ENCODE peak calls at places on chromosomes 11 and 22, in nine cellular contexts. I, B, D, S, M, R, H, G and X are unnamed samples.

GRCh38 chr22:47065756-47066615 is 303.5 kb downstream of the TBC1D22A start:
- DNase-seq in I (no peak), B (no peak), D (no peak), S (no peak), M (no peak), R (no peak), H (peak; percentile 89), G (no peak), X (no peak)

GRCh38 chr11:118046051-118046963 is 30.6 kb upstream of the TMPRSS4 start:
- DNase-seq in I (no peak), B (no peak), D (no peak), S (no peak), M (no peak), R (no peak), H (no peak), G (no peak), X (no peak)

GRCh38 chr22:33188316-33188715 is 130.1 kb upstream of the SYN3 start:
- DNase-seq in I (no peak), B (no peak), D (no peak), S (no peak), M (no peak), R (no peak), H (no peak), G (no peak), X (no peak)

GRCh38 chr11:128694618-128695481 is 978 bp downstream of the FLI1 start:
- DNase-seq in I (peak; percentile 70), B (peak; percentile 35), D (peak; percentile 57), S (no peak), M (no peak), R (no peak), H (peak; percentile 51), G (peak; percentile 51), X (no peak)

GRCh38 chr11:19679952-19680823 is 32.4 kb upstream of the NAV2 start:
- DNase-seq in I (peak; percentile 79), B (peak; percentile 98), D (no peak), S (peak; percentile 75), M (peak; percentile 81), R (peak; percentile 91), H (peak; percentile 97), G (peak; percentile 94), X (peak; percentile 89)

GRCh38 chr22:43446881-43447280 is 35.1 kb downstream of the MPPED1 start:
- DNase-seq in I (no peak), B (no peak), D (no peak), S (no peak), M (peak; percentile 24), R (no peak), H (no peak), G (no peak), X (no peak)

GRCh38 chr11:73274722-73275380 is 2.7 kb downstream of the P2RY6 start:
- DNase-seq in I (no peak), B (no peak), D (no peak), S (no peak), M (no peak), R (no peak), H (no peak), G (no peak), X (no peak)

GRCh38 chr11:833114-833791 is 501 bp downstream of the CD151 start:
- DNase-seq in I (peak; percentile 73), B (no peak), D (peak; percentile 72), S (no peak), M (peak; percentile 55), R (peak; percentile 68), H (peak; percentile 60), G (peak; percentile 86), X (no peak)

GRCh38 chr11:5507586-5508305 is 2.0 kb downstream of the UBQLN3 start:
- DNase-seq in I (no peak), B (no peak), D (no peak), S (no peak), M (no peak), R (no peak), H (no peak), G (no peak), X (no peak)

GRCh38 chr11:1746516-1746931 is 3.9 kb downstream of the IFITM10 start:
- DNase-seq in I (no peak), B (no peak), D (no peak), S (no peak), M (no peak), R (peak; percentile 71), H (no peak), G (no peak), X (no peak)

GRCh38 chr22:46036558-46037408 is 59.8 kb upstream of the WNT7B start:
- DNase-seq in I (no peak), B (no peak), D (no peak), S (no peak), M (peak; percentile 52), R (no peak), H (peak; percentile 33), G (no peak), X (no peak)

GRCh38 chr11:120877746-120878365 is 146.0 kb upstream of the TBCEL start:
- DNase-seq in I (no peak), B (no peak), D (no peak), S (no peak), M (no peak), R (no peak), H (no peak), G (no peak), X (no peak)

GRCh38 chr11:82974135-82974534 is 72.6 kb downstream of the DDIAS start:
- DNase-seq in I (no peak), B (no peak), D (no peak), S (no peak), M (no peak), R (no peak), H (no peak), G (no peak), X (no peak)

DNA sequence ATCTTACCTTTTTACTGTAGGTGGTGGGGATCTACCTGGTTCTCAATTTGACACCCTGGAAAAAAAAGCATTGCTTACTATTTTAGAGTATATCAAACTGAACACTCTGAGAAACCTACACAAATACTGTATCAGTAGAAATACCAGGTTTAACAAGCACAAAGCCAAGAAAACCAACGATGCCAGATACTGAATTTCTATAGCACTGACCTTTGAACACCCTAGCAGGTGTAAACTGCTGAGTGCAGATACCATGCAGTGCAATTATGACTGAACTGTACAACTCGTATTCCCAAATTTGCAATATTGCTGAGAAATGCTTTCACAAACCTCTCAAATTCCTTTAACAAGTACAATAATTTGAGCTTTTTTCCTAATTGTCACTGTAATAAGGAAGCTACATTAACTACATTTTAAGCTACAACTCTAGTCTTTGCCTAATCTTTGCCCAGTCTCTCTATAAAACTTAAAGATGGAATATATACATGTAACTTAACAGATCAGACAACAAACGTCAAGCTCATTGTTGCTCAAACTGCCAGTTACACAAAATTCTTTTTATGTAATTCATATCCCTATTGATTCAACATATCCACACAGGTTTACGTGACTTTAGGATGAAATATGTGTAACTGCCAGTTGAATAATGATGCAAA is 8.9 kb downstream of the TAF1D start:
- DNase-seq in I (no peak), B (no peak), D (no peak), S (no peak), M (no peak), R (no peak), H (no peak), G (no peak), X (no peak)
- TF ChIP-seq CTCF in I (no peak), B (no peak), D (no peak), S (no peak), M (no peak), R (no peak), H (no peak), G (no peak), X (no peak)

DNA sequence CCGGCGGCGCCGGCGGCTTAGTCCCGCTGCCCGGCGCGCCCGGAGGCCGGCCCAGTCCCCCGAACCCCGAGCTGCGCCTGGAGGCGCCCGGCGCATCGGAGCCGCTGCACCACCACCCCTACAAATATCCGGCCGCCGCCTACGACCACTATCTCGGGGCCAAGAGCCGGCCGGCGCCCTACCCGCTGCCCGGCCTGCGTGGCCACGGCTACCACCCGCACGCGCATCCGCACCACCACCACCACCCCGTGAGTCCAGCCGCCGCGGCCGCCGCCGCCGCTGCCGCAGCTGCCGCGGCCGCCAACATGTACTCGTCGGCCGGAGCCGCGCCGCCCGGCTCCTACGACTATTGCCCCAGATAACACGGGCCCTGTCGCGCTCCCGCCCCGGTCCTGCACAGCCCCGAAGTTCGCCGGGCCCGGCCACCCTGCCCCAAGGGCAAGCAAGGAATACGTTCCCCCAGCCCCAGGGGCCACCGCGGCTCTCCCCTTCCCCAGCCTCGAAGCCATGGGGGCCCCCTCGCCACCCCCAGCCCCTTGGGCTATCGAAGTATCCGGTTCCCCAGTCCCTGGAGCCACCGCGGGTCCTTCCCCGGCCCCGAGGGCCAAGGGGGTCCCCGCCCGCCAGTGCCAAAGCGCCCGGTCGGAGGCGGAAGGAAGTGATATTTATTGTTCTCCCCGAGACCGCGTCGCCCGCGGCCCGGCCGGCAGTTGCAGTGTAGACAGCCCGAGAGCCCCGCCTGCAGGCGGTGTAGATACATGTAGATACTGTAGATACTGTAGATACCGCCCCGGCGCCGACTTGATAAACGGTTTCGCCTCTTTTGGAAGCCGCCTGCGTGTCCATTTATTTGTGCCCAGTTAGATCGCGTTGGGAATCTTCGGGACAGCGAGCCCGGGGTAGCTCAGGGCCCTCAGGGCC is 6.2 kb downstream of the TBX1 start:
- DNase-seq in I (peak; percentile 81), B (no peak), D (peak; percentile 73), S (no peak), M (peak; percentile 75), R (peak; percentile 50), H (no peak), G (no peak), X (no peak)
- TF ChIP-seq CTCF in I (peak; percentile 25), B (peak; percentile 20), D (peak; percentile 24), S (no peak), M (peak; percentile 50), R (no peak), H (peak; percentile 29), G (no peak), X (no peak)

DNA sequence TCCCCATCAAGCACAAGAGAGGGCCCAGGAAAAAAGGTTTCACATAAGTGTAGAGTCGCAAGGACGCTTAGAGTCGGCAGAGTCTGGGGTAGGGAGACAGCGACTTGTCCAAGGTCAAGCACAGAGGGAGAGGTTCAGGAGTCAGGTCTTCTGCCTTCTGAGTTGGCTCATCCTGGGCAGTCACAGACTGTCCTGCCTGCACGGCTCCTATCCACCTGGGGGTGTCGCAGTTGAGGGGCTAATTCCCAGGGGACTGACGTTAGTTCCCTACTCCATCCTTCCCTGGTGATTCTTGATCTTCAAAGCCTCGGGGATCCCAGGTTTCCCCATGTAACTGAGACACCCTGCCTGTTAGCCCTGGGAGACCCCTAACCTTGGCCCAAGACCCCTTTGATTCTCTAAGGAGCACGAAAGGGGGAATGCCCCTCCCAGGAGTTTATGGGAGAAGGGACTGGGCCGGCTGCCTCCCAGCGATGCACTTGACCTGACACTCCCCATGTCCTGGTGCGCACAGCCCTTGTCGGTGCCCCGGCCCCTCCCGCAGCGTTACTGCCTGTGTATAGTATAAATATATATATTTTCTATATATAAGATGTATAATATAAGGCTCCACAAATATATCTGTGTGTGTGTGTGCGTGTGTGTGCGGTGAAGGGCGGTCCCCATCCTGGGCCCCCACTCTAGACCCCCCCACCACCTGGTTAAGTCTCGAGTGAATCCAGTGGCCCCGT is 14.7 kb upstream of the TAB1 start:
- DNase-seq in I (no peak), B (no peak), D (no peak), S (no peak), M (peak; percentile 37), R (no peak), H (peak; percentile 28), G (peak; percentile 45), X (no peak)
- TF ChIP-seq CTCF in I (no peak), B (peak; percentile 55), D (no peak), S (no peak), M (peak; percentile 37), R (peak; percentile 22), H (peak; percentile 25), G (no peak), X (peak; percentile 17)

DNA sequence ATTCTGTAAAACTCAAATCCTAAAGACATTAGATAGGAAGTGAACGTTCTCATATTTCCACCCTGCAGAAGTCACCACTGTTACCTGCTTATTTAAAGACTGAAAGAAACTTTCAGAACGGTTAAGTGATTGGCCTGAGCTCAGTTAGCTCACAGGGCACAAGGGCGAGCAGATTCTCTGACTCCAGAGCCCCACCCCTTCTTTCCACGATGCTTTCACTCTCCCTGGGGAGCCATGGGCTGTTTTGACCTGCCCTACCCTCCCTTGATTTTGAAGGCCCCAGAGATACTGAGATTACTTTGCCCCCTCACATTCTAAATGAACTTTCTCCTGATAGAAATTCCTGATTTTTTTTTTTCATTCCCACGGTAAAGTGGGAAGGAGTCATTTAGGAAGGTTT is 33.9 kb downstream of the ARHGAP1 start:
- DNase-seq in I (no peak), B (no peak), D (no peak), S (no peak), M (no peak), R (no peak), H (no peak), G (peak; percentile 41), X (no peak)
- TF ChIP-seq CTCF in I (no peak), B (no peak), D (no peak), S (no peak), M (no peak), R (no peak), H (no peak), G (no peak), X (no peak)